ENCODE peak calls at places on chromosomes 12 and 14, in four cellular contexts. J is left ventricle myocardium inferior, O is neural crest cell, M is IMR-90. Z is an unnamed sample.
A peak's percentile ranks its signal among the peaks of the same experiment; 100 is the strongest.

GRCh38 chr14:73726025-73726961 is 12.1 kb upstream of the PNMA1 start:
- DNase-seq in O (no peak), M (no peak), J (no peak), Z (no peak)

GRCh38 chr12:80321653-80322052 is 122.4 kb upstream of the PTPRQ start:
- DNase-seq in J (no peak), O (no peak), M (peak; percentile 15), Z (no peak)

GRCh38 chr14:29601559-29602109 is 326.0 kb downstream of the PRKD1 start:
- DNase-seq in O (no peak), J (no peak), M (peak; percentile 87), Z (no peak)

GRCh38 chr12:83317641-83318040 is 630.9 kb downstream of the TMTC2 start:
- DNase-seq in O (no peak), M (no peak), J (no peak), Z (no peak)

GRCh38 chr14:103663506-103663905 is 34.5 kb downstream of the KLC1 start:
- DNase-seq in J (no peak), M (no peak), O (no peak), Z (no peak)

GRCh38 chr14:76953196-76953945 is 75.1 kb downstream of the IRF2BPL start:
- DNase-seq in M (peak; percentile 68), O (no peak), J (peak; percentile 59), Z (no peak)

GRCh38 chr14:77053046-77053841 is 24.7 kb upstream of the IRF2BPL start:
- DNase-seq in J (peak; percentile 80), O (peak; percentile 77), M (peak; percentile 76), Z (peak; percentile 87)

GRCh38 chr14:104806625-104807465 is 5.9 kb downstream of the ZBTB42 start:
- DNase-seq in M (no peak), J (no peak), O (no peak), Z (no peak)

GRCh38 chr14:106842687-106843086 is 1316.3 kb downstream of the TMEM121 start:
- DNase-seq in O (no peak), M (no peak), J (no peak), Z (no peak)

GRCh38 chr12:108175310-108175709 is 46.2 kb downstream of the WSCD2 start:
- DNase-seq in J (no peak), O (no peak), M (no peak), Z (no peak)

GRCh38 chr14:70665448-70666363 is 24.0 kb downstream of the TTC9 start:
- DNase-seq in J (no peak), M (no peak), O (no peak), Z (no peak)

GRCh38 chr14:77623201-77623600 is 6.8 kb upstream of the SPTLC2 start:
- DNase-seq in M (no peak), O (no peak), J (no peak), Z (no peak)

GRCh38 chr12:39723831-39724230 is 104.2 kb upstream of the ABCD2 start:
- DNase-seq in J (no peak), O (no peak), M (no peak), Z (peak; percentile 35)

GRCh38 chr14:53786045-53786444 is 170.6 kb downstream of the BMP4 start:
- DNase-seq in M (no peak), J (no peak), O (no peak), Z (no peak)

GRCh38 chr14:80850197-80850814 is 91.2 kb downstream of the CEP128 start:
- DNase-seq in J (no peak), M (peak; percentile 68), O (no peak), Z (no peak)

GRCh38 chr14:75831971-75832370 is 149.8 kb downstream of the TGFB3 start:
- DNase-seq in J (no peak), M (peak; percentile 59), O (no peak), Z (no peak)

GRCh38 chr12:15620726-15621125 is 168.5 kb downstream of the EPS8 start:
- DNase-seq in M (no peak), J (no peak), O (no peak), Z (no peak)

GRCh38 chr14:87940382-87940781 is 52.6 kb downstream of the GALC start:
- DNase-seq in J (no peak), M (no peak), O (no peak), Z (no peak)

GRCh38 chr14:87940894-87941293 is 52.1 kb downstream of the GALC start:
- DNase-seq in M (no peak), J (no peak), O (no peak), Z (no peak)

GRCh38 chr14:87944987-87945604 is 47.9 kb downstream of the GALC start:
- DNase-seq in M (peak; percentile 68), O (no peak), J (no peak), Z (no peak)
- TF ChIP-seq CTCF in M (peak; percentile 69), O (peak; percentile 77), J (peak; percentile 75), Z (peak; percentile 91)

GRCh38 chr12:52037248-52037861 is 13.9 kb upstream of the NR4A1 start:
- DNase-seq in J (peak; percentile 58), M (peak; percentile 46), O (no peak), Z (peak; percentile 57)
- TF ChIP-seq CTCF in J (peak; percentile 10), M (no peak), O (no peak), Z (no peak)

GRCh38 chr12:118840399-118840798 is 140.9 kb upstream of the SRRM4 start:
- DNase-seq in J (no peak), O (no peak), M (no peak), Z (no peak)
- TF ChIP-seq CTCF in J (no peak), O (peak; percentile 51), M (no peak), Z (peak; percentile 34)

DNA sequence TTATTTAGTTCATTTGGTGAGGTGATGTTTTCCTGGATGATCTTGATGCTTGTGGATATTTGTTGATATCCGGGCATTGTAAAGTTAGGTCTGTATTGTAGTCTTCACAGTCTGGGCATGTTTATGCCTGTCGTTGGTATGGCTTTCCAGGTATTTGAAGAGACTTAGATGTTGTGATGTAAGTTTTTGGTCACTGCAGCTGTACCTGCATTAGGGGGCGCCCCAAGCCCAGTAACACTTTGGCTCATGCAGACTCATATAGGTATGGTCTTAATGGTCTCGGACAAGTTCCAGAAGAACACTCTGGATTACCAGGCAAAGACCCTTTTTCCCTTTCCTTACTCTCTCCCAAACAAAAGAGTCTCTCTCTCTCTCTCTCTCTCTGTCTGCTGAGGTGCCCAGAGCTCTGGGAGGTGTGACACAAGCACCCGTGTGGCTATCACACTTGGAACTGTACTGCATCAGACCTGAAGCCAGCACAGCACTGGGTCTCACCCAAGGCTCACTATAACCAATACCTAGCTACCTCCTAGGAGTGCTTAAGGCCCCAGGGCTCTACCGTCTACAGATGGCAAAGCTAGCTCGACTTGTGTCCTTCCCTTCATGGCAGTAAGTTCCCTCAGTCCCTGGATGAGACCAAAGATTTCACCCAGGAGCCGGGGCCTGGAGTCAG is 425.8 kb upstream of the ATXN7L3B start:
- DNase-seq in J (no peak), O (no peak), M (no peak), Z (peak; percentile 59)
- TF ChIP-seq CTCF in J (peak; percentile 42), O (peak; percentile 47), M (no peak), Z (no peak)

DNA sequence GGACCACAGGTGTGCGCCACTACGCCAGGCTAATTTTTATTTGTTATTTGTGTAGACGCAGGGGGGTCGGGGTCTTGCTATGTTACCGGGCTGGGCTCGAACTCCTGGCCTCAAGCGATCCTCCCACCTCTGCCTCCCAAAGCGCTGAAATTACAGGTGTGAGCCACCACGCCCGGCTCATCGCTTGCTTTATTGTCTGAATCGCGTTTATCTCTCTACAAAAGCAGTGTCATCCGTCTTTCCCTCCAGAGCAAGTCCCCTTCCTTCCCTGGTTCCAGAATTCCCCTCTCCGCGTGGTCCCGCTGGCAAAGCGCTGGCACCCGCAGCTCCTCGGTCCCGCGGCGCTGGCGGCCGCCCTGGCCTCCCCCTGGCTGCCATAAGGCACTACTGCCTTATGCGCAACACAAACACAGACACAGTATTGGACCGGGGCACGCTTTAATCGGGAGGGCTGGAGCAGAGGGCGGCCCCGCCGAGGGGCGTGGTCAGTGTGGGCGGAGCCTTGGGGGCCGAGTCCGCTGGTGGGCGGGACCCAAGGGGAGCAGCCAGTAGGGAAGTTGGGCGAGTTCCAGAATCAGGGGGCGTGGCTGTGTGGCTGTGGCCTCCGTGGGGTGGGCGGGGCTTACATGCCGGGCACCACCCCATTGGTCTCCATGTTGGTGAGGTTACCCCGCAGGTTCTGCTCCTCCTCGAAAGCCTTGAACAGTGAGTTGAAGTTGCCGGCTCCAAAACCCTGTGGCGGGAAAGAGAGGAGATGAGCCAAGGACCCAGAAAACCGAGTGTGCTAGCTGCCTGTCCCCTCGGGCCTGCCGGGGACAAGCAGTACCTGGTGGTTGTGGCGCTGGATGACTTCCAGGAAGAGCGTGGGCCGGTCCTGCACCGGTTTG is 19.3 kb downstream of the HPD start:
- DNase-seq in M (peak; percentile 96), J (peak; percentile 100), O (peak; percentile 100), Z (peak; percentile 99)
- TF ChIP-seq CTCF in M (peak; percentile 38), J (peak; percentile 68), O (peak; percentile 52), Z (peak; percentile 22)

GRCh38 chr12:54158581-54158980 is 30.2 kb downstream of the SMUG1 start:
- DNase-seq in J (no peak), O (no peak), M (no peak), Z (no peak)

GRCh38 chr12:54160807-54161480 is 27.8 kb downstream of the SMUG1 start:
- DNase-seq in O (no peak), J (no peak), M (no peak), Z (no peak)

GRCh38 chr12:54160050-54160449 is 28.7 kb downstream of the SMUG1 start:
- DNase-seq in J (no peak), M (no peak), O (no peak), Z (no peak)

GRCh38 chr12:54159549-54159948 is 29.2 kb downstream of the SMUG1 start:
- DNase-seq in J (no peak), M (no peak), O (no peak), Z (no peak)

GRCh38 chr12:54159140-54159539 is 29.6 kb downstream of the SMUG1 start:
- DNase-seq in O (peak; percentile 27), J (no peak), M (no peak), Z (peak; percentile 74)
- TF ChIP-seq CTCF in O (no peak), J (no peak), M (no peak), Z (peak; percentile 29)

GRCh38 chr12:26309646-26310045 is 114.3 kb downstream of the SSPN start:
- DNase-seq in M (no peak), J (no peak), O (no peak), Z (no peak)
- TF ChIP-seq CTCF in M (no peak), J (no peak), O (no peak), Z (no peak)

GRCh38 chr12:123131291-123131831 is 19.5 kb downstream of the PITPNM2 start:
- DNase-seq in J (no peak), O (no peak), M (no peak), Z (no peak)

GRCh38 chr12:123129651-123130050 is 21.2 kb downstream of the PITPNM2 start:
- DNase-seq in M (no peak), O (no peak), J (no peak), Z (no peak)

GRCh38 chr12:123122649-123123048 is 28.2 kb downstream of the PITPNM2 start:
- DNase-seq in O (no peak), M (no peak), J (no peak), Z (no peak)

GRCh38 chr12:123121670-123122069 is 29.2 kb downstream of the PITPNM2 start:
- DNase-seq in M (no peak), O (no peak), J (no peak), Z (no peak)

GRCh38 chr12:123126294-123127144 is 24.4 kb downstream of the PITPNM2 start:
- DNase-seq in M (peak; percentile 98), J (no peak), O (no peak), Z (no peak)
- TF ChIP-seq CTCF in M (peak; percentile 38), J (no peak), O (no peak), Z (no peak)